ENCODE peak calls at places on chromosomes 6 and 20, in four cellular contexts. U is PC-3, H is endodermal cell, M is HAP-1. N is an unnamed sample. For H3K4me1 and H3K9me3, the result is how much of the 10 kb centered on the place peaks cover.

GRCh38 chr20:33552519-33552918 is 62.6 kb downstream of the CBFA2T2 start:
- DNase-seq in U (no peak), H (no peak), M (no peak), N (no peak)

GRCh38 chr6:90351696-90352095 is 55.1 kb upstream of the BACH2 start:
- DNase-seq in M (no peak), U (no peak), H (no peak), N (peak)

GRCh38 chr20:6134592-6134991 is 11.8 kb upstream of the FERMT1 start:
- DNase-seq in M (no peak), U (no peak), H (no peak), N (no peak)

GRCh38 chr20:62364911-62365736 is 2.0 kb downstream of the LAMA5 start:
- DNase-seq in M (no peak), U (no peak), H (peak), N (no peak)

GRCh38 chr6:33073431-33073871 is at the start of gene HLA-DPA1:
- DNase-seq in H (peak), M (no peak), U (peak), N (no peak)

GRCh38 chr6:25138024-25138696 is 141.0 kb upstream of the CARMIL1 start:
- DNase-seq in M (no peak), H (no peak), U (peak), N (peak)

GRCh38 chr20:25025091-25025861 is 32.7 kb downstream of the ACSS1 start:
- DNase-seq in M (no peak), H (peak), U (no peak), N (no peak)

GRCh38 chr6:1561355-1561754 is 48.4 kb upstream of the FOXC1 start:
- DNase-seq in M (no peak), H (no peak), U (no peak), N (no peak)

GRCh38 chr20:8492182-8492581 is 360.1 kb downstream of the PLCB1 start:
- DNase-seq in H (no peak), M (peak), U (no peak), N (no peak)

GRCh38 chr6:72246926-72247325 is 360.6 kb downstream of the RIMS1 start:
- DNase-seq in U (peak), M (no peak), H (peak), N (no peak)

GRCh38 chr6:52497652-52498408 is 77.7 kb downstream of the EFHC1 start:
- DNase-seq in M (no peak), U (no peak), H (no peak), N (peak)

GRCh38 chr6:114304304-114304887 is 38.4 kb downstream of the HS3ST5 start:
- DNase-seq in U (peak), M (no peak), H (no peak), N (peak)

GRCh38 chr6:32195902-32196681 is 3.6 kb upstream of the GPSM3 start:
- DNase-seq in U (peak), M (peak), H (peak), N (peak)

GRCh38 chr20:25120462-25120861 is 38.5 kb upstream of the VSX1 start:
- DNase-seq in H (no peak), M (no peak), U (peak), N (no peak)

DNA sequence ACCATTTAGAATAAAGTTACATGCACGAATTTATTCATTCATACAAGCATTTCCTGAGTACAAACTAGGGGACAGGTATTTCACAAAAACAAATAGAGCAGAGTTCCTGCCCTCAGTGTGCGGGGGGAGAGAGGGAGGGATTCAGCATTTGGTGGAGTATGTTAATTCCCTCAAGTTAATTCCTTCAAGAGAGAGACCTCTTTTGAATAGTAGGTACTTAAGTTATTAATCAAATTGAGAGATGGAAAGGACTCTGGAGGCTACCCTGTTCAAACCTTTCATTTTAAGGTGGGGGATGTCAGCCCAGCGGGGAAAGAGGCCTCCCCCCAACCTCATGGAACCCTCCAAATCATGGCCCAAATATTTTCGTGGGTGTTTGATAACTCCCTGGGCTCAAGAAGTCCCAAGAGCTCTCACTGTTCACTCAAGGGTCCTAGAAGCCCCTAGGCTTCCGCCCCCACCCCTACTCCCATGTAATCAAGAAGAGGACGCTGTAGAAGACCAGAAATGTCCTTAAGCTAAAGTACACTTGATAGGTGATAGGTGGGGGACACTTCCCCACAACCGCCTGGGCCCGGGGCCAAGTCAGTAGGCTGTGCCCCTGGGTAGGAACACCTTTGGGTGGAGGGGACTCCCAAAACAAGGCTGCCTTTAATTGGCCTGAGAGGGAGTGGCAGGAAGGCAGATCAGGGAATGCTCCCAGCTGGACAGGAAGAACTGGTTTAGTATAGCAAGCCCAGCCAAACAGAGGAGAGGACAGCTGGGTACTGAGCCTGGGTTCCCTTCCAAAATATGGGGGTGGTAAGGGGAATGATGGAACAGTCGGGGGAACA is 2.9 kb downstream of the SDC4 start:
- DNase-seq in M (no peak), U (peak), H (no peak), N (no peak)
- H3K4me1 ChIP-seq in M (under half), U (half or more), H (under half), N (half or more)

GRCh38 chr6:30871592-30872183 is 12.6 kb upstream of the DDR1 start:
- DNase-seq in H (no peak), M (no peak), U (no peak), N (no peak)

GRCh38 chr6:30873137-30873640 is 11.1 kb upstream of the DDR1 start:
- DNase-seq in M (no peak), U (no peak), H (no peak), N (no peak)

GRCh38 chr6:30876039-30876730 is 8.1 kb upstream of the DDR1 start:
- DNase-seq in U (peak), H (no peak), M (no peak), N (peak)

GRCh38 chr6:30875244-30876038 is 8.9 kb upstream of the DDR1 start:
- DNase-seq in U (no peak), H (peak), M (no peak), N (no peak)

GRCh38 chr6:30870546-30870945 is 13.8 kb upstream of the DDR1 start:
- DNase-seq in H (peak), M (no peak), U (no peak), N (no peak)
- H3K9me3 ChIP-seq in H (half or more), M (under half), U (under half), N (under half)

DNA sequence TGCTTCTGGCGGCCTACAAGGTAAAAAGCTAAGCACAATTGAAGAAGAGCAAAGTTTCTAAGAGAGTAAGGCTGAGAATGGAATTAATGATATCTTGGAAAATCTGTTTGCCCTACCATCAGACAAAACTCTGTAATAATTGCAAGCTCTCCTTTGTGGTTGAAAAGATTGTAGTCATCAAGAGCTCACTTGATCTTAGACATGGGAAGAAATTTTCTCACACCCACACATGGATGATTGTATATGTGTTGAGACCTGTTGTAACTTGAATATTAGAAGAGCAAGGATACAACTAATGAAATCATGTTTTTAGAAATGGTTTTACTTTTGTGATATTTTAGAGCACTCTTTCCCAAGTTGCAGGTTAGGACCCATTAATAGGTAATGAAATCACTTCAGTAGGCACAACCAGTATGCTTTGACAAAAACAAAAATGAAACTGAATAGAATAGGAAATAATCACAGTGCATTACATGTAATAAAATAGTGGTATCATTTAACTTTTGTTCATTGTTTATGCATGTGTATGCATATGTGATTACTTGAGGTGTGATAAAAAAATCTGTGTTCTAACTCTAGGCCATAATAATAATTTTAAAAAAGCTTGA is 14.0 kb downstream of the DCBLD1 start:
- DNase-seq in U (peak), M (no peak), H (no peak), N (peak)
- H3K4me1 ChIP-seq in U (half or more), M (under half), H (under half), N (half or more)

DNA sequence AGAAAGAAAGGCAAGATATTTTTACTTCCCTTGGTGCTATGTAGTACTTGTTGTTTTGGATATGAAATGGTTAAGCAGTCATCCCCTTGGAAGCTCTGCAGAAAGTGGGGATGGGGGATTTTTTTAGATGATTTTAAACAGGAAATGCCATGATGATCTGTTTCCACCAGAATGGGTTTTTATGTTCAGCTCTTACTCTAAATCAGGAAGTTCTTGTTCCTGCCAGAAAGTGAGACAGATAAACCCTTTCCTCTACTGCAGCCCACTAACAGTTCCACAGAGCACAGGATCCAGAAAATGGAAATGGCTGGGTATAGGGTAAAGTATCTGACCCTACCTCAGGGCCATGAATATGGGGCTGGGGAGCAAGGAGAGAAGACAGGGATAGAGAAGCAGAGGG is 32.1 kb upstream of the PPP1R3G start:
- DNase-seq in U (no peak), M (no peak), H (no peak), N (peak)
- H3K9me3 ChIP-seq in U (under half), M (under half), H (under half), N (under half)

GRCh38 chr6:163526356-163526755 is 111.8 kb downstream of the QKI start:
- DNase-seq in H (no peak), M (no peak), U (no peak), N (no peak)
- H3K4me1 ChIP-seq in H (under half), M (under half), U (under half), N (half or more)

DNA sequence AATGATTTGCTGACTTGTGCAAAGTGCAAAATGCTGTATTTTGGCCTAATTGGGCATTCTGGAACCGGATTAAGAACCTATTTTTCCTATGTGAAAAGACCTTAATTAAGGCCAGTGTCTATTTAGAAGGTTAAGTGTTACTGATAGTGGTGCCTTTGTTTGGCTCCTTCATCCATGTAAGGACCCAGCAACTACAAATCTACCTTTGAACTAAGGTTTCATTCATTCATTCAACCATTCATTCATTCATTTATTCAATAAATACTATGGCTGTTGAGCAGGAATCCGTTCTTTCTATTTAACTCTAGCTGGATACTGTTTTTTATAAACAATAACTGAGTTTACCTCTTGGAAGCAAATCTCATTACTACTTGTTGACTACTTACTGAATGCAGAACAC is 33.6 kb downstream of the MAPK14 start:
- DNase-seq in H (no peak), U (no peak), M (no peak), N (no peak)
- H3K9me3 ChIP-seq in H (under half), U (under half), M (under half), N (under half)

DNA sequence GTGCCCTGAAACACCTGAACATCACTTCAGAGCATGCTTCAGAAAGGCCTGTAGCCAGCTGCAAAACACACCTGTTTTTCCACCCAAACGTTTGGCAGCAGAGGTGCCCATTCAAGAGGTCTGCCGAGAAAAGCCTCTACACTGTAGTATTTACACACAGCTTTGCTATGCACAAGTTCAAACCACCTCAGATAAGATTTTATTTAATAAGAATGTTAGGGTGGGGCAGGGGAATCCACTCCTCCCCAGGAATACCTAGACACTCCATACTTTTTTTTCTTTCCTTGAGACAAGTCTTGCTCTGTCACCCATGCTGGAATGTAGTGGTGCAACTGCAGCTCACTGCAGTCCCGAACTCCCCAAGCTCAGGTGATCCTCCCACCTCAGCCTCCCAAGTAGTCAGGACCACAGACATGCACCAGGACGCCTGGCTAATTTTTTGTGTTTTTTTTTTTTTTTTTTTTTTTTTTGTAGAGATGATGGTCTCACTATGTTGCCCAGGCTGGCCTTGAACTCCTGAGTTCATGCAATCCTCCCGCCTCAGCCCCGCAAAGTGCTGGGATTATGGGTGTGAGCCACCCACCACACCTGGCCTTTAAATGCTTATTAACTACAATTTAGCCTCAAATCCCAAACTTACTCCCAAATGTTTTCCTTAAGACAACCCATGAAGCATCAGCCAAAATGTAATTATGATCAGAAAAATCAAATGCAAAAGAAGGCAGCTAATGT is 9.7 kb downstream of the MRPL14 start:
- DNase-seq in U (peak), M (no peak), H (no peak), N (peak)
- H3K4me1 ChIP-seq in U (half or more), M (under half), H (under half), N (half or more)

DNA sequence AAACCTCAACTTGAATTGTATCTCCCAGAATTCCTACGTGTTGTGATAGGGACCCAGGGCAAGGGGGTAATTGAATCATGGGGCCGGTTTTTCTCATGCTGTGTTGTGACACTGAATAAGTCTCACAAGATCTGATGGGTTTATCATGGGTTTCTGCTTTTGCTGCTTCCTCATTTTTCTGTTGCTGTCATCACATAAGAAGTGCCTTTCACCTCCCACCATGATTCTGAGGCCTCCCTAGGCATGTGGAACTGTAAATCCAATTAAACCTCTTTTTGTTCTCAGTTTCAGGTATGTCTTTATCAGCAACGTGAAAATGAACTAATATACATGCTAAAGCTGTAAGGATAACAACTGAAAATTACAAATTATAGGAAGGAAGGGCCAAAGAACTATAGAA is 88.3 kb downstream of the CDYL start:
- DNase-seq in U (no peak), H (no peak), M (no peak), N (no peak)
- H3K9me3 ChIP-seq in U (under half), H (half or more), M (under half), N (under half)